ENCODE peak calls at places on chromosomes 16 and 17, in ten cellular contexts. K is GM10248; N is mammary epithelial cell; F is activated T-cell treated with anti-CD3 and anti-CD28 coated beads, Interleukin-2, amount 50 U/mL, for 72 hours; U is nephron progenitor cell; Z is hepatic stellate cell; W is T follicular helper cell; B is RCC 7860; O is C1 segment of cervical spinal cord; J is HFFc6. L is an unnamed sample.

GRCh38 chr16:27791404-27791719 is 241.4 kb downstream of the KATNIP start:
- DNase-seq in N (no peak), W (no peak), Z (no peak), B (no peak), K (no peak), O (no peak), U (no peak), F (no peak), J (no peak), L (no peak)

GRCh38 chr16:89315791-89316581 is 98.5 kb downstream of the ZNF778 start:
- DNase-seq in F (peak), Z (peak), K (peak), U (no peak), B (peak), J (peak), W (peak), O (no peak), N (peak), L (peak)

GRCh38 chr16:49183911-49184310 is 97.7 kb downstream of the CBLN1 start:
- DNase-seq in J (no peak), U (peak), Z (no peak), B (no peak), K (peak), N (peak), W (no peak), O (no peak), F (no peak), L (no peak)

GRCh38 chr17:14813649-14814048 is 451.5 kb downstream of the PMP22 start:
- DNase-seq in Z (no peak), U (peak), J (no peak), B (no peak), O (no peak), N (no peak), F (peak), W (peak), K (no peak), L (no peak)

GRCh38 chr16:66250686-66251405 is 115.6 kb upstream of the CDH5 start:
- DNase-seq in F (no peak), B (no peak), J (peak), O (peak), Z (peak), W (no peak), U (no peak), N (peak), K (no peak), L (peak)

GRCh38 chr17:73803867-73804539 is 159.8 kb upstream of the SDK2 start:
- DNase-seq in F (no peak), O (no peak), U (no peak), K (no peak), Z (no peak), B (no peak), N (no peak), W (no peak), J (no peak), L (no peak)

GRCh38 chr17:56313201-56313600 is 159.9 kb downstream of the ANKFN1 start:
- DNase-seq in N (no peak), Z (no peak), J (no peak), K (no peak), W (no peak), F (no peak), B (no peak), U (no peak), O (no peak), L (no peak)

GRCh38 chr17:2433696-2434095 is 32.8 kb upstream of the MNT start:
- DNase-seq in J (peak), Z (no peak), F (no peak), N (peak), U (no peak), O (no peak), W (no peak), K (no peak), B (no peak), L (peak)

GRCh38 chr17:38557395-38557794 is 48.4 kb downstream of the SRCIN1 start:
- DNase-seq in N (no peak), W (no peak), B (no peak), F (no peak), K (no peak), U (no peak), O (no peak), J (no peak), Z (no peak), L (no peak)

GRCh38 chr17:69228576-69228975 is at the start of gene ABCA10:
- DNase-seq in N (no peak), B (no peak), F (no peak), O (no peak), W (no peak), J (no peak), K (no peak), U (no peak), Z (no peak), L (no peak)

GRCh38 chr16:55842369-55843104 is 9.6 kb upstream of the CES1 start:
- DNase-seq in J (peak), B (peak), W (no peak), K (peak), U (peak), F (peak), O (no peak), N (peak), Z (peak), L (peak)

GRCh38 chr16:67562526-67562917 is at the start of gene CTCF:
- DNase-seq in W (peak), B (peak), N (peak), O (peak), J (peak), U (peak), K (peak), Z (peak), F (peak), L (peak)

GRCh38 chr16:53518550-53519416 is 15.8 kb upstream of the AKTIP start:
- DNase-seq in F (peak), K (peak), J (no peak), U (no peak), W (peak), Z (no peak), B (peak), O (no peak), N (no peak), L (peak)

GRCh38 chr17:63249256-63250006 is 196.7 kb downstream of the CYB561 start:
- DNase-seq in F (no peak), W (no peak), N (no peak), O (no peak), U (no peak), B (no peak), J (no peak), K (no peak), Z (no peak), L (no peak)

GRCh38 chr16:22402191-22402590 is 27.8 kb upstream of the CDR2 start:
- DNase-seq in F (no peak), U (no peak), W (no peak), O (no peak), Z (no peak), N (no peak), K (no peak), B (peak), J (no peak), L (peak)

GRCh38 chr16:27687605-27688004 is 137.7 kb downstream of the KATNIP start:
- DNase-seq in W (no peak), F (no peak), U (no peak), Z (no peak), B (no peak), N (no peak), K (no peak), O (no peak), J (no peak), L (no peak)

GRCh38 chr16:29029168-29029994 is 44.5 kb downstream of the LAT start:
- DNase-seq in F (peak), J (peak), B (peak), W (peak), Z (peak), K (peak), O (no peak), N (peak), U (peak), L (peak)

GRCh38 chr16:11673091-11674000 is 5.1 kb downstream of the SNN start:
- DNase-seq in O (no peak), Z (no peak), F (no peak), K (no peak), N (no peak), B (no peak), W (no peak), J (no peak), U (no peak), L (no peak)

GRCh38 chr17:54270499-54270898 is 447.8 kb downstream of the KIF2B start:
- DNase-seq in Z (no peak), W (no peak), U (no peak), B (no peak), N (peak), J (no peak), K (no peak), F (no peak), O (no peak), L (no peak)

GRCh38 chr16:24054649-24055560 is 201.2 kb upstream of the CACNG3 start:
- DNase-seq in F (no peak), K (no peak), B (no peak), U (peak), O (no peak), Z (no peak), N (no peak), J (no peak), W (no peak), L (no peak)

GRCh38 chr16:67562918-67563707 is 787 bp downstream of the CTCF start:
- DNase-seq in N (peak), O (no peak), K (no peak), U (peak), B (peak), F (peak), J (peak), W (peak), Z (no peak), L (peak)

GRCh38 chr17:39174907-39175694 is 9.1 kb upstream of the ARL5C start:
- DNase-seq in B (no peak), W (peak), J (peak), N (no peak), K (peak), U (peak), F (peak), Z (peak), O (no peak), L (peak)

GRCh38 chr17:46811978-46812583 is 6.4 kb downstream of the WNT3 start:
- DNase-seq in Z (no peak), F (no peak), B (peak), W (no peak), K (no peak), U (peak), J (peak), N (peak), O (no peak), L (peak)

GRCh38 chr17:7712111-7712771 is 5.3 kb upstream of the DNAH2 start:
- DNase-seq in W (no peak), B (no peak), F (no peak), N (no peak), J (no peak), K (no peak), O (no peak), Z (no peak), U (peak), L (no peak)

GRCh38 chr16:22614271-22614947 is 103.7 kb downstream of the NPIPB5 start:
- DNase-seq in W (no peak), B (no peak), K (no peak), J (peak), N (peak), O (no peak), Z (no peak), F (no peak), U (no peak), L (no peak)

GRCh38 chr17:40450175-40450574 is 6.9 kb downstream of the IGFBP4 start:
- DNase-seq in U (peak), W (no peak), Z (no peak), N (peak), B (no peak), F (peak), O (no peak), J (no peak), K (peak), L (peak)

GRCh38 chr17:50206604-50207293 is 5.3 kb upstream of the COL1A1 start:
- DNase-seq in U (peak), F (peak), J (no peak), N (no peak), K (no peak), Z (no peak), W (no peak), O (no peak), B (no peak), L (peak)

GRCh38 chr17:43713494-43714162 is 45.0 kb downstream of the SOST start:
- DNase-seq in K (peak), N (peak), B (no peak), W (no peak), O (no peak), J (no peak), Z (peak), F (peak), U (peak), L (peak)

GRCh38 chr17:56290486-56291118 is 137.3 kb downstream of the ANKFN1 start:
- DNase-seq in N (no peak), J (no peak), B (no peak), F (no peak), Z (no peak), U (no peak), K (no peak), O (no peak), W (no peak), L (peak)

GRCh38 chr16:2429771-2430663 is 770 bp downstream of the CCNF start:
- DNase-seq in F (no peak), N (peak), J (no peak), W (no peak), B (no peak), Z (peak), O (no peak), K (peak), U (peak), L (peak)

GRCh38 chr17:10117085-10117484 is 81.3 kb downstream of the GAS7 start:
- DNase-seq in F (no peak), Z (no peak), K (no peak), J (no peak), U (no peak), W (no peak), O (no peak), N (no peak), B (no peak), L (no peak)

GRCh38 chr17:81885454-81885853 is 5.9 kb downstream of the ALYREF start:
- DNase-seq in O (no peak), B (no peak), Z (no peak), K (no peak), J (no peak), U (no peak), N (no peak), F (no peak), W (no peak), L (no peak)

GRCh38 chr16:66516808-66517585 is 32.9 kb downstream of the TK2 start:
- DNase-seq in W (peak), J (peak), B (peak), F (peak), K (peak), N (peak), Z (peak), U (no peak), O (peak), L (peak)

GRCh38 chr16:23132921-23133532 is 16.2 kb downstream of the USP31 start:
- DNase-seq in W (no peak), N (peak), K (no peak), B (no peak), Z (no peak), U (no peak), F (no peak), O (no peak), J (no peak), L (no peak)

GRCh38 chr17:3935140-3935542 is 18.9 kb upstream of the P2RX1 start:
- DNase-seq in N (peak), U (peak), B (no peak), W (no peak), K (peak), J (peak), Z (peak), O (no peak), F (no peak), L (peak)

GRCh38 chr17:72715906-72716572 is 376.4 kb downstream of the SLC39A11 start:
- DNase-seq in N (peak), Z (peak), O (peak), K (no peak), B (peak), J (peak), W (no peak), U (no peak), F (no peak), L (peak)

GRCh38 chr16:2213817-2214720 is 571 bp downstream of the PGP start:
- DNase-seq in K (no peak), O (no peak), W (no peak), Z (no peak), F (no peak), U (peak), J (no peak), B (no peak), N (no peak), L (peak)

GRCh38 chr17:67707442-67707841 is 10.3 kb upstream of the NOL11 start:
- DNase-seq in O (no peak), K (no peak), B (no peak), F (no peak), J (no peak), Z (no peak), U (no peak), W (no peak), N (no peak), L (no peak)

GRCh38 chr17:909642-910323 is 69.8 kb downstream of the NXN start:
- DNase-seq in K (no peak), W (no peak), B (no peak), F (no peak), Z (no peak), U (no peak), N (no peak), O (no peak), J (peak), L (peak)

L was measured in EL.